ENCODE peak calls at places on chromosomes 3 and 15, in nine cellular contexts. L is SK-N-SH, Q is GM23248, W is endothelial cell of umbilical vein, M is IMR-90, Z is HepG2, U is MM.1S, E is mesenchymal stem cell, T is adipocyte. V is an unnamed sample.

GRCh38 chr3:11651900-11652299 is 8.2 kb upstream of the VGLL4 start:
- DNase-seq in W (peak), T (peak), Q (peak), L (peak), Z (peak), U (peak), E (peak), M (peak), V (no peak)

GRCh38 chr3:197331131-197331530 is 32.7 kb upstream of the DLG1 start:
- DNase-seq in T (no peak), U (no peak), L (no peak), W (no peak), M (no peak), Z (peak), Q (peak), E (no peak), V (no peak)

GRCh38 chr3:166760114-166760513 is 620.0 kb downstream of the ZBBX start:
- DNase-seq in U (no peak), L (no peak), Q (no peak), Z (no peak), W (no peak), M (no peak), T (no peak), E (no peak), V (no peak)

GRCh38 chr3:197458179-197458707 is 97.5 kb downstream of the BDH1 start:
- DNase-seq in Q (no peak), U (peak), L (peak), E (no peak), T (no peak), M (peak), W (no peak), Z (peak), V (peak)

GRCh38 chr3:15339786-15340215 is 7.4 kb upstream of the SH3BP5 start:
- DNase-seq in Z (no peak), M (peak), Q (peak), E (peak), L (no peak), W (peak), U (no peak), T (peak), V (no peak)

GRCh38 chr3:174440350-174440716 is 418.8 kb upstream of the NAALADL2 start:
- DNase-seq in Q (peak), Z (no peak), W (no peak), E (no peak), M (peak), L (no peak), U (no peak), T (peak), V (peak)

GRCh38 chr3:177547953-177548352 is 350.7 kb upstream of the TBL1XR1 start:
- DNase-seq in Q (no peak), U (no peak), W (no peak), L (no peak), M (no peak), Z (no peak), T (no peak), E (no peak), V (no peak)

GRCh38 chr15:57213783-57214366 is 162.4 kb upstream of the CGNL1 start:
- DNase-seq in U (peak), W (peak), L (peak), Q (peak), T (peak), E (peak), Z (peak), M (peak), V (no peak)

GRCh38 chr3:72298201-72299155 is 513.5 kb upstream of the PROK2 start:
- DNase-seq in Z (no peak), L (no peak), Q (no peak), M (no peak), U (no peak), E (no peak), W (no peak), T (no peak), V (no peak)

GRCh38 chr15:38670142-38671002 is 105.8 kb upstream of the RASGRP1 start:
- DNase-seq in Q (peak), M (no peak), E (no peak), T (no peak), L (no peak), W (no peak), Z (no peak), U (no peak), V (no peak)

GRCh38 chr3:99925584-99925983 is 107.9 kb downstream of the CMSS1 start:
- DNase-seq in E (peak), Z (no peak), T (peak), U (no peak), L (peak), Q (peak), M (peak), W (peak), V (peak)

GRCh38 chr15:50355612-50355905 is 561 bp upstream of the GABPB1 start:
- DNase-seq in L (no peak), W (no peak), Z (no peak), T (no peak), M (no peak), Q (peak), E (no peak), U (no peak), V (no peak)

GRCh38 chr15:87710406-87710805 is 546.1 kb downstream of the NTRK3 start:
- DNase-seq in T (no peak), U (no peak), W (no peak), E (peak), L (no peak), M (peak), Z (no peak), Q (peak), V (no peak)

DNA sequence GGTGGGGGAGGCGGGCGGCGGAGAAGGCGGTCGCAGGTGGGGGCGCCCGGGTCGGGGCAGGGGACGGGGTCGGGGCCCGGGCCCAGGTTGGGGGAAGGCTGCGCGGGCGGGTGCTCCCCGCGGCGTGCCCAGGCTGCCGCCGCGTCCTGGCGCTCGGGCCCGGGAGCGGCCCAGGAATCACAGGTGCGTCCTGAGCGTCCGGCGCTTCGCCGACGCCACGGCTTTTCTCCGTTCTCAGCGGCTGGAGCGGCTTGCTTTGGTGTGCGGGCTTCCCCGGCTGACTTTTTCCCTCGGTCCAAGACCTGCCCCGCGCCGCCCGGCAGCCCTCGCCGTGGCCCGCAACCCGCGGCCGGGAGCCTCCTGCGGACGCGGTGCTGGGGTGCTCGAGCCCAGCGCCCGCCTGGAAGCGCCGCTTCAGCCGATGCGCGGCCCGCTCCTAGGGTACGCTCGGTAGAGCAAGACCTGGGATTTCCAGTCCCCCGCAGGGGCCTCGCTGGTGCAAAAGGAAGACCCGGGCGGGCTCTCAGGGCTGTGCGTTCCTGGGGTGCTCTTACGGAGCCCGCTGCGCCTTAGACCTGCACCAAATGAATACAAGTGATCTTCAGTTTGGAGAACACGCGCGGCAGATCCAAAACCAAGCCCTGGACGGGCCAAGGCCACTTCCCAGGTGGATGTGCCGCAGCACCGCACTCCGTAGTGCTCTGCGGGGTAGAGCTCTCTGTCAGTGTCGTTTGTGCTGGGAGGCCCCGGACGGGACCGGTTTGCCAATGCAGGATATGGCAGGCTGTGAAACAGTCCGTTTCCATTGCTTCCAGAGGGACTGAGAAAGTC is 639 bp downstream of the NIPA1 start:
- DNase-seq in T (peak), U (peak), Q (peak), L (peak), Z (peak), E (peak), M (no peak), W (peak), V (peak)
- H3K9ac ChIP-seq in T (peak), U (peak), Q (peak), L (peak), Z (peak), E (peak), M (peak), W (peak), V (peak)

GRCh38 chr15:76336254-76337046 is at the start of gene ISL2:
- DNase-seq in Q (peak), M (peak), Z (peak), L (peak), E (peak), U (peak), W (peak), T (peak), V (peak)
- H3K9ac ChIP-seq in Q (peak), M (peak), Z (peak), L (peak), E (no peak), U (peak), W (peak), T (no peak), V (peak)

GRCh38 chr3:13200465-13200864 is 127.2 kb upstream of the IQSEC1 start:
- DNase-seq in L (no peak), M (no peak), W (no peak), E (no peak), Q (no peak), U (no peak), T (no peak), Z (no peak), V (no peak)

GRCh38 chr3:13197795-13198194 is 124.6 kb upstream of the IQSEC1 start:
- DNase-seq in E (no peak), T (no peak), Z (no peak), U (no peak), L (no peak), M (no peak), W (no peak), Q (no peak), V (no peak)

GRCh38 chr3:13199899-13200451 is 126.7 kb upstream of the IQSEC1 start:
- DNase-seq in U (no peak), Z (no peak), E (no peak), W (no peak), L (no peak), T (no peak), Q (no peak), M (no peak), V (no peak)

GRCh38 chr3:13198480-13198879 is 125.3 kb upstream of the IQSEC1 start:
- DNase-seq in Q (no peak), Z (no peak), E (no peak), M (no peak), W (no peak), U (no peak), L (no peak), T (no peak), V (no peak)

DNA sequence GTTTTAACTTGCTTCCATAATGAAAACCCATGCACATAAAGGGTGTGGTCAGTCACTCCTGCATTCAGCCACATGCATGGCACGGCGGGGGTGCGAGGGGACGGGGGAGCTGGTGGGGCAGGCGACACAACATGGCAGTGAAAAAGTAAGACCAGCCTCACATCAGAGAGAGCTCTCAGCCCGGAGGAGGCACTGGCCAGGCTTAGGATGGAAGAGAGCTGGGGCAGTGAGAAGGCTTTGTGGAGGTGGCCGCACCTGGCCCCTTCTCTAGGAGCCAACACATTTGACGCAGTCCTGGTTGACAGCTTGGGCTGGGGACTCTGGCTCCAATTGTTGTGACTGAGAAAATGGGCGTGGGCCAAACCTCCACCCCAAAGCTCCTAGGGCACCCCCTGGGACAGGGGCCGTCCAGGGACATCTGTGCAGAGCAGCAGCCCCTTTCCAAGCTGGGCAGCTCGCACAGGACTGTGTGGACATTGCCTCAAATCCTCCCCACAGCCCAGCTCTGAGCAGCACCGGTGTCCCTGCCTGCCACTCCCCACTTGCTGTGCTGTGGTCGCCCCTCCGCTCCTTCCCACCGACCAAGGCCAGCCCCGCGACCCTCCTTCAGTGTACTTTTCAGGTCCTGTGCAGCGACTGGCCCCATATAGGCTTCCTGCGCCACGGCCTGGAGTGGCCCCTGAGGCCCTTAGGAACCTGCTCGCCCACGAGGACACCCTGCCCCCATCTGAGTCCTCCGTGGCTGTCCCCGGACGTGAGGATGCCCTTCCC is 126.0 kb upstream of the IQSEC1 start:
- DNase-seq in Z (no peak), W (no peak), E (no peak), T (no peak), U (no peak), M (no peak), Q (no peak), L (no peak), V (no peak)
- H3K9ac ChIP-seq in Z (no peak), W (no peak), E (no peak), T (no peak), U (no peak), M (no peak), Q (no peak), L (no peak), V (no peak)

GRCh38 chr15:63598467-63599400 is 1.5 kb downstream of the FBXL22 start:
- DNase-seq in E (peak), Z (peak), L (peak), Q (peak), M (no peak), W (peak), U (no peak), T (no peak), V (peak)
- H3K9ac ChIP-seq in E (no peak), Z (peak), L (no peak), Q (no peak), M (no peak), W (no peak), U (peak), T (no peak), V (peak)